ENCODE peak calls at places on chromosomes 16 and 17, in eight cellular contexts. V is HEK293T; Q is adipocyte; Z is EL; X is iris pigment epithelial cell; F is ELR; R is stimulated activated effector memory CD8-positive, alpha-beta T cell treated with anti-CD3 and anti-CD28 coated beads, Interleukin-12 subunit alpha, Interleukin-12 subunit beta, amount 100 ng/mL, for 72 hours; S is activated naive CD8-positive, alpha-beta T cell treated with anti-CD3 and anti-CD28 coated beads for 36 hours. N is an unnamed sample.

GRCh38 chr16:51243836-51244483 is 92.9 kb upstream of the SALL1 start:
- DNase-seq in V (no peak), X (peak; percentile 31), F (no peak), R (no peak), Z (no peak), Q (peak; percentile 15), S (no peak), N (peak; percentile 88)

GRCh38 chr17:19348081-19348650 is 14.4 kb downstream of the B9D1 start:
- DNase-seq in Z (no peak), F (no peak), S (no peak), X (no peak), Q (no peak), R (no peak), V (no peak), N (no peak)

GRCh38 chr17:58329808-58330543 is 1.4 kb upstream of the TSPOAP1 start:
- DNase-seq in X (no peak), S (peak; percentile 64), Q (no peak), R (peak; percentile 78), F (no peak), Z (no peak), V (no peak), N (no peak)

GRCh38 chr17:73474370-73474988 is 162.7 kb upstream of the CDC42EP4 start:
- DNase-seq in Q (peak; percentile 7), R (no peak), S (peak; percentile 10), Z (peak; percentile 21), X (peak; percentile 70), V (peak; percentile 46), F (peak; percentile 50), N (peak; percentile 97)

GRCh38 chr16:87496101-87496801 is 3.4 kb upstream of the ZCCHC14 start:
- DNase-seq in R (peak; percentile 65), V (no peak), Z (no peak), Q (no peak), X (no peak), S (peak; percentile 42), F (no peak), N (no peak)

GRCh38 chr16:16075463-16076399 is 126.3 kb downstream of the ABCC1 start:
- DNase-seq in Q (peak; percentile 16), Z (peak; percentile 10), R (no peak), V (no peak), X (peak; percentile 76), S (no peak), F (no peak), N (no peak)

GRCh38 chr16:84356591-84357116 is 11.7 kb upstream of the ATP2C2 start:
- DNase-seq in V (no peak), S (no peak), Q (no peak), R (no peak), F (no peak), Z (peak; percentile 15), X (no peak), N (peak; percentile 37)

GRCh38 chr17:8420041-8420934 is 15.4 kb upstream of the NDEL1 start:
- DNase-seq in R (no peak), V (no peak), Z (peak; percentile 34), Q (no peak), X (peak; percentile 84), S (no peak), F (peak; percentile 25), N (peak; percentile 97)

GRCh38 chr17:42072323-42073187 is 22.2 kb upstream of the C17orf113 start:
- DNase-seq in Z (no peak), V (no peak), Q (peak; percentile 37), F (peak; percentile 31), X (no peak), R (no peak), S (peak; percentile 28), N (no peak)

GRCh38 chr17:2876467-2876866 is 80.2 kb downstream of the RAP1GAP2 start:
- DNase-seq in R (no peak), F (no peak), X (no peak), S (no peak), Z (no peak), V (no peak), Q (no peak), N (no peak)

GRCh38 chr17:15510361-15510760 is 42.9 kb upstream of the CDRT4 start:
- DNase-seq in Q (peak; percentile 56), S (no peak), F (peak; percentile 83), X (peak; percentile 77), V (no peak), R (no peak), Z (peak; percentile 86), N (no peak)

GRCh38 chr17:28404812-28405570 is 1.0 kb downstream of the SLC46A1 start:
- DNase-seq in S (no peak), R (no peak), Z (no peak), V (no peak), Q (peak; percentile 18), F (no peak), X (no peak), N (peak; percentile 79)

GRCh38 chr16:85390511-85391174 is 222.5 kb upstream of the GSE1 start:
- DNase-seq in X (peak; percentile 91), Q (no peak), Z (peak; percentile 98), F (peak; percentile 96), V (peak; percentile 60), S (no peak), R (no peak), N (peak; percentile 95)

GRCh38 chr17:38967290-38967738 is at the start of gene FBXO47:
- DNase-seq in R (peak; percentile 84), F (peak; percentile 82), Z (peak; percentile 92), X (peak; percentile 94), S (peak; percentile 79), Q (peak; percentile 3), V (peak; percentile 5), N (peak; percentile 89)

GRCh38 chr17:49404371-49404770 is 10.3 kb downstream of the PHB1 start:
- DNase-seq in Z (no peak), F (no peak), V (no peak), R (no peak), Q (no peak), X (no peak), S (no peak), N (no peak)

GRCh38 chr16:8962393-8963009 is 1.2 kb downstream of the USP7 start:
- DNase-seq in Q (peak; percentile 57), S (peak; percentile 58), V (no peak), R (peak; percentile 66), X (peak; percentile 28), Z (peak; percentile 10), F (no peak), N (peak; percentile 41)

GRCh38 chr16:70706948-70707465 is 21.2 kb upstream of the MTSS2 start:
- DNase-seq in X (peak; percentile 40), R (no peak), Q (peak; percentile 92), S (no peak), Z (peak; percentile 96), F (peak; percentile 96), V (no peak), N (no peak)

GRCh38 chr16:77782694-77783093 is 5.7 kb upstream of the VAT1L start:
- DNase-seq in Z (no peak), F (no peak), R (no peak), V (no peak), Q (no peak), S (no peak), X (peak; percentile 62), N (no peak)

GRCh38 chr17:63623786-63624185 is 1.6 kb downstream of the MAP3K3 start:
- DNase-seq in Z (no peak), F (peak; percentile 16), V (no peak), X (no peak), S (no peak), R (no peak), Q (no peak), N (no peak)

GRCh38 chr16:9602201-9602600 is 510.8 kb downstream of the HAPSTR1 start:
- DNase-seq in X (no peak), Z (no peak), F (no peak), Q (no peak), S (no peak), V (no peak), R (no peak), N (no peak)

GRCh38 chr17:37478187-37478586 is 11.5 kb upstream of the DUSP14 start:
- DNase-seq in X (peak; percentile 65), Q (peak; percentile 80), Z (peak; percentile 42), R (no peak), F (no peak), S (no peak), V (no peak), N (no peak)

GRCh38 chr16:78134944-78135619 is 35.6 kb downstream of the WWOX start:
- DNase-seq in V (no peak), S (no peak), Q (no peak), X (no peak), F (no peak), R (no peak), Z (no peak), N (no peak)

GRCh38 chr17:80773243-80773991 is 218.2 kb upstream of the CHMP6 start:
- DNase-seq in X (peak; percentile 31), S (no peak), F (peak; percentile 48), V (peak; percentile 41), R (no peak), Z (no peak), Q (peak; percentile 37), N (no peak)